ENCODE peak calls at places on chromosomes 12 and 14, in five cellular contexts. C is A549, S is left lung, I is glutamatergic neuron, D is testis. B is an unnamed sample.
A peak's percentile ranks its signal among the peaks of the same experiment; 100 is the strongest.

GRCh38 chr12:6038160-6038559 is 86.3 kb downstream of the VWF start:
- DNase-seq in I (peak; percentile 71), D (peak; percentile 53), C (peak; percentile 93), S (no peak), B (peak; percentile 79)

GRCh38 chr14:37428954-37429353 is 166.1 kb downstream of the FOXA1 start:
- DNase-seq in C (no peak), S (no peak), I (no peak), D (no peak), B (no peak)

GRCh38 chr14:58633831-58634230 is 3.9 kb upstream of the DACT1 start:
- DNase-seq in I (no peak), D (no peak), S (no peak), C (no peak), B (no peak)

GRCh38 chr14:68677901-68678300 is 115.0 kb downstream of the ZFP36L1 start:
- DNase-seq in S (no peak), I (no peak), D (no peak), C (no peak), B (no peak)

GRCh38 chr12:52789637-52790426 is 6.1 kb downstream of the KRT3 start:
- DNase-seq in D (peak; percentile 56), C (no peak), S (peak; percentile 81), I (no peak), B (no peak)

GRCh38 chr14:93464271-93464670 is 33.5 kb downstream of the UNC79 start:
- DNase-seq in C (no peak), I (no peak), D (no peak), S (no peak), B (no peak)

GRCh38 chr14:65239143-65239672 is 136.9 kb upstream of the MAX start:
- DNase-seq in I (no peak), S (no peak), D (no peak), C (no peak), B (no peak)

GRCh38 chr14:75132374-75133086 is 5.7 kb upstream of the NEK9 start:
- DNase-seq in I (no peak), S (no peak), D (peak; percentile 75), C (peak; percentile 83), B (peak; percentile 47)

GRCh38 chr14:99534863-99535262 is 53.7 kb downstream of the CCNK start:
- DNase-seq in C (no peak), I (no peak), D (no peak), S (no peak), B (no peak)

GRCh38 chr14:30450620-30451019 is 108.3 kb upstream of the G2E3 start:
- DNase-seq in I (no peak), C (no peak), S (no peak), D (no peak), B (no peak)

GRCh38 chr14:39395555-39396254 is 36.5 kb downstream of the FBXO33 start:
- DNase-seq in I (no peak), S (no peak), D (no peak), C (no peak), B (no peak)

GRCh38 chr12:58487280-58488141 is 432.8 kb downstream of the LRIG3 start:
- DNase-seq in D (no peak), C (no peak), I (no peak), S (no peak), B (no peak)

GRCh38 chr12:7354521-7354920 is 50.6 kb downstream of the ACSM4 start:
- DNase-seq in C (no peak), S (no peak), I (no peak), D (no peak), B (no peak)

GRCh38 chr12:104998423-104999346 is 12.6 kb downstream of the NOPCHAP1 start:
- DNase-seq in D (no peak), S (no peak), C (no peak), I (no peak), B (no peak)

GRCh38 chr12:25594376-25594775 is 41.3 kb upstream of the LMNTD1 start:
- DNase-seq in I (no peak), S (no peak), D (no peak), C (no peak), B (no peak)

GRCh38 chr12:25590021-25590721 is 37.1 kb upstream of the LMNTD1 start:
- DNase-seq in C (no peak), D (no peak), I (no peak), S (no peak), B (no peak)

GRCh38 chr12:25592725-25593495 is 39.8 kb upstream of the LMNTD1 start:
- DNase-seq in C (no peak), S (no peak), I (no peak), D (no peak), B (no peak)

GRCh38 chr12:25587346-25587745 is 34.3 kb upstream of the LMNTD1 start:
- DNase-seq in S (no peak), C (no peak), I (no peak), D (no peak), B (no peak)

GRCh38 chr12:25591132-25591531 is 38.0 kb upstream of the LMNTD1 start:
- DNase-seq in S (no peak), I (no peak), C (peak; percentile 3), D (no peak), B (no peak)
- TF ChIP-seq CTCF in S (no peak), I (no peak), C (no peak), D (no peak), B (no peak)

GRCh38 chr12:113152835-113153814 is 3.6 kb downstream of the CFAP73 start:
- DNase-seq in D (peak; percentile 80), S (peak; percentile 90), I (peak; percentile 69), C (peak; percentile 90), B (peak; percentile 87)
- TF ChIP-seq CTCF in D (no peak), S (peak; percentile 19), I (no peak), C (peak; percentile 65), B (peak; percentile 63)

GRCh38 chr12:49750027-49750977 is 8.9 kb downstream of the TMBIM6 start:
- DNase-seq in I (no peak), S (no peak), C (peak; percentile 49), D (no peak), B (no peak)
- TF ChIP-seq CTCF in I (no peak), S (no peak), C (no peak), D (no peak), B (no peak)

GRCh38 chr12:48817957-48818830 is at the start of gene CACNB3:
- DNase-seq in I (peak; percentile 95), C (peak; percentile 55), S (peak; percentile 94), D (peak; percentile 73), B (peak; percentile 86)

GRCh38 chr12:48820406-48820805 is 2.1 kb downstream of the CACNB3 start:
- DNase-seq in D (no peak), C (no peak), S (no peak), I (no peak), B (no peak)

GRCh38 chr12:48816148-48816854 is 2.0 kb upstream of the CACNB3 start:
- DNase-seq in I (no peak), S (no peak), D (no peak), C (no peak), B (no peak)

GRCh38 chr12:48819986-48820385 is 1.7 kb downstream of the CACNB3 start:
- DNase-seq in I (no peak), D (no peak), S (no peak), C (no peak), B (no peak)

DNA sequence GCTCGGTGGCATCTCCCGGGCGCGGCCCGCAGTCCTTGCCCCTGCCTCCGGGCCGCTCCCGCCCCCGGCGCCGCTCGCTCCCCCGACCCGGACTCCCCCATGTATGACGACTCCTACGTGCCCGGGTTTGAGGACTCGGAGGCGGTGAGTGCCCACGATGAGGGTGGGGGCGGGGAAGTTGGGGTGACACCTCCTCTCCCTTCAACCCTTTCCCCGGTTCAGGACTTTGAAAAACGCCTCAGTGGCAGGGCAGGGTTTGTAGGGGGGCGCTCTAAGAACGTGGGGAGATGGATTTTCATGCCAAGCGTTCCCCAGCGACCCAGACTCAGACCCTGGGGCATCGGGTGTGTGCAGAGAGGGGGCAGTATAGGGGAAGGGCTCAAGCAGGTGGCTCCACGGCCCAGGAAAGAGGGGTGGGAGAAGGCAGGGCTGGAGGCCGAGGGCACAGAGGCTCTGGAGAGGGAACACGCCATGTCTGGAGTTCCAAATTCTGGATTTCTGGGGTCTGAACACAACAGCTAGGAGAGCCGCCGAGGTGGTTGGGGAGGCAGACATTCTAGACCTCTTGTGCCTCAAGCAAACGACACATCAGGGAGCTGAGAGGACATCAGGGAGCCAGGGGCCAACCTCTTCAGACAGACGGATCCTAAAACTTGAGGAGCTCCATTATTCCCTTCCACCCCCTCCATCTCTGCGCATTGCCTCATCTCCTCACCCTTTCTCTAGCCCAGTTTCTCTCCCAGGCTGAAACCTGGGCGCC is 715 bp downstream of the CACNB3 start:
- DNase-seq in D (no peak), C (no peak), I (peak; percentile 65), S (no peak), B (peak; percentile 56)
- TF ChIP-seq CTCF in D (no peak), C (peak; percentile 39), I (peak; percentile 43), S (no peak), B (peak; percentile 30)

DNA sequence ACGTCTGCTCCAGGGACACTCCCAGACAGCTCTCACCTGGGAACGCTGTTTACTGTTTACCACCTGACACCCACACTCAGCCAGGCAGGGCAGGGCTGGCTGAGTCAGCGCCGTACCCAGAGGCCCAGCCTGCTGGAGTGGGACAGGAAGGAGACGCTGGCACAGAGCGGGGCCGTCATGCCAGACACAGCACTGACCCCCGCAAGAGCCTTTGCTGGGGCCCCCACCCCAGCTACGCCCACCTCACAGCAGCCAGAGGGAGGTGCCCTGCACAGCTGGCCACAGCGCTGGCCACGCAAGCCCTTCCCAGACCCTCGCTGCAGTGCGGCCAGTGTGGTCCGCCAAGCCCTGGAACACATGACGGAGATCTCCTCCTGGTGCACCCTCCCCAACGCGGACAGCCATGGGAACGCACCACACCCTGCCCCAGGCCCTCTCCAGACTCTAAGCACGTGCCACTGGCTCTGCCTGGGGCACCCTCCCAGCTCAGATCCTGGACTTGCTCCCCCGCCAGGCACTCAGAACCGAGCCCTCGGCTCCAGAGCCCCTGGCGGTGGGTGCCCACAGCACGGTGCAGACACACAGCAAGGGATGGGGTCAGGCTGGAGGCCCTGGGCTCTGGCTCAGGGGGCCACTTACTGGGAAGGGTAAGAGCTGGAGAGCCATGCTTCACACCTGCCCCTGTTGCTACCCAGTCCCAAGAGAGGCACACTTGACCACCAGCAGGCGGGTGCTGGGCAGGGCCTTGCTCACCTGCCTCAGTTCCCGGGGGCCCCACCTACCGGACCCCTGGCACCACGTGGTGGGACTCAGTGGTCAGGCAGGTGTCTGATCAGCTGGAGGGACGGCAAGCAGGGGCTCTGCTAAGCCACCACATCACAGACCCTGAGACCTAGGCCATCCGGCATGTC is 5.6 kb downstream of the AHNAK2 start:
- DNase-seq in D (no peak), I (peak; percentile 12), S (peak; percentile 91), C (peak; percentile 93), B (no peak)
- TF ChIP-seq CTCF in D (no peak), I (no peak), S (no peak), C (no peak), B (no peak)

GRCh38 chr14:43085820-43086219 is 1421.3 kb downstream of the FSCB start:
- DNase-seq in S (no peak), D (no peak), I (no peak), C (no peak), B (no peak)

DNA sequence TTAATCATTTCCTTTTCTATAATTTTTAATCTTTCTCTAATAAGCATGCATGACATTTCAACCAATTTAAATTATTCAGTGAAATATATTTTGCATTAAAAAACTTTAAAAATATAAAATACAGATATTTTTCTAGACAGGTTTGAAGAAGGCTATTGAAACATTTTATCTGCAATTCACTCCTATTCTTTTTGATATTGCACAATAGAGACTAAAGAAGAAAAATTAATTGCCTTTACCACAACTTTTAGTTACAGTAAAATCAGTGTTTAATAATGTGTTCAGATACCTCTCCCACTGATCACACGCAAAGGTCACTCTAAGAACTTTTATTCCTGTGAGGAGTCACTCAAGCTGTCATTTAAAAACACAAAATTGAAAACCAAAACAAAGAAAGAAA is 1416.7 kb downstream of the FSCB start:
- DNase-seq in I (no peak), C (no peak), D (no peak), S (no peak), B (no peak)
- TF ChIP-seq CTCF in I (no peak), C (no peak), D (no peak), S (no peak), B (no peak)